ENCODE peak calls at places on chromosomes 3 and 15, in nine cellular contexts. W, X, D, E, F, T, Z, J and N are unnamed samples.

GRCh38 chr3:78895528-78895927 is 872.3 kb downstream of the ROBO1 start:
- DNase-seq in F (no peak), T (no peak), W (no peak), Z (no peak), E (no peak), X (no peak), D (no peak), J (no peak), N (no peak)

GRCh38 chr3:40057077-40057476 is 247.7 kb downstream of the MYRIP start:
- DNase-seq in T (no peak), E (no peak), F (no peak), J (no peak), D (no peak), W (no peak), X (no peak), Z (no peak), N (no peak)

GRCh38 chr3:52886049-52886730 is 11.2 kb downstream of the STIMATE start:
- DNase-seq in Z (no peak), T (no peak), J (no peak), F (no peak), D (no peak), E (no peak), W (no peak), X (no peak), N (no peak)

GRCh38 chr3:10248984-10249748 is 907 bp downstream of the TATDN2 start:
- DNase-seq in Z (peak; percentile 36), E (peak; percentile 4), J (peak; percentile 48), D (peak; percentile 70), X (peak; percentile 48), W (no peak), T (peak; percentile 62), F (no peak), N (peak; percentile 48)

GRCh38 chr3:99925584-99925983 is 107.9 kb downstream of the CMSS1 start:
- DNase-seq in D (no peak), J (no peak), Z (peak; percentile 77), W (peak; percentile 41), E (no peak), F (no peak), T (no peak), X (no peak), N (peak; percentile 58)

GRCh38 chr3:57971975-57972374 is 36.2 kb upstream of the FLNB start:
- DNase-seq in D (peak; percentile 88), W (no peak), Z (peak; percentile 44), T (no peak), F (no peak), J (no peak), E (no peak), X (no peak), N (peak; percentile 75)

GRCh38 chr15:40543631-40544294 is 21.1 kb downstream of the CCDC32 start:
- DNase-seq in D (no peak), E (no peak), X (peak; percentile 71), T (no peak), F (no peak), Z (no peak), W (no peak), J (peak; percentile 57), N (no peak)

GRCh38 chr3:52085883-52086282 is 29.5 kb upstream of the DUSP7 start:
- DNase-seq in J (no peak), D (no peak), X (no peak), F (no peak), Z (no peak), E (no peak), T (no peak), W (no peak), N (no peak)

GRCh38 chr3:49158792-49159191 is 7.3 kb downstream of the CCDC71 start:
- DNase-seq in E (no peak), F (no peak), Z (no peak), W (no peak), T (no peak), X (no peak), D (no peak), J (peak; percentile 18), N (no peak)

GRCh38 chr15:27582741-27583400 is 516.2 kb downstream of the OCA2 start:
- DNase-seq in X (no peak), Z (no peak), F (no peak), W (no peak), J (no peak), T (no peak), D (no peak), E (no peak), N (no peak)

GRCh38 chr3:43132883-43133743 is 27.2 kb upstream of the POMGNT2 start:
- DNase-seq in X (no peak), T (no peak), F (no peak), J (no peak), E (no peak), D (no peak), Z (no peak), W (no peak), N (no peak)

GRCh38 chr3:16885948-16886683 is 1.4 kb downstream of the PLCL2 start:
- DNase-seq in D (no peak), W (no peak), J (no peak), F (no peak), Z (no peak), E (no peak), T (no peak), X (no peak), N (no peak)

GRCh38 chr3:133934996-133935842 is 39.5 kb upstream of the RAB6B start:
- DNase-seq in Z (no peak), X (no peak), D (peak; percentile 38), E (no peak), F (no peak), W (no peak), T (no peak), J (no peak), N (no peak)

GRCh38 chr3:184377882-184378445 is at the start of gene THPO:
- DNase-seq in T (no peak), Z (no peak), F (no peak), W (no peak), J (no peak), D (no peak), E (no peak), X (no peak), N (no peak)

GRCh38 chr15:84600331-84600686 is 500 bp upstream of the ZSCAN2 start:
- DNase-seq in Z (peak; percentile 86), E (peak; percentile 56), D (peak; percentile 96), F (peak; percentile 48), T (peak; percentile 96), W (peak; percentile 88), J (peak; percentile 49), X (peak; percentile 47), N (peak; percentile 89)

GRCh38 chr3:44495636-44496415 is 18.4 kb upstream of the ZNF445 start:
- DNase-seq in D (no peak), T (no peak), W (no peak), X (no peak), F (no peak), E (no peak), J (no peak), Z (no peak), N (no peak)

GRCh38 chr3:166955549-166955948 is 424.5 kb downstream of the ZBBX start:
- DNase-seq in T (no peak), E (no peak), D (no peak), J (no peak), W (no peak), Z (no peak), X (no peak), F (no peak), N (peak; percentile 21)

GRCh38 chr15:100764778-100765457 is 114.7 kb upstream of the ALDH1A3 start:
- DNase-seq in F (no peak), E (no peak), W (no peak), X (no peak), T (no peak), J (no peak), D (peak; percentile 57), Z (no peak), N (no peak)

GRCh38 chr3:10845240-10845761 is 29.3 kb downstream of the SLC6A11 start:
- DNase-seq in D (no peak), W (no peak), E (no peak), F (no peak), J (no peak), X (no peak), T (no peak), Z (no peak), N (no peak)

GRCh38 chr15:43132830-43133428 is 457 bp upstream of the TMEM62 start:
- DNase-seq in T (no peak), J (no peak), F (no peak), X (no peak), Z (no peak), W (no peak), E (no peak), D (no peak), N (no peak)

GRCh38 chr3:36792342-36792741 is 28.0 kb upstream of the DCLK3 start:
- DNase-seq in T (peak; percentile 8), D (no peak), Z (peak; percentile 27), F (no peak), E (peak; percentile 41), W (no peak), X (peak; percentile 51), J (no peak), N (peak; percentile 51)
- TF ChIP-seq CTCF in T (peak; percentile 46), D (peak; percentile 30), Z (peak; percentile 54), F (no peak), E (peak; percentile 58), W (peak; percentile 38), X (peak; percentile 66), J (no peak), N (peak; percentile 53)

GRCh38 chr15:77864211-77865105 is 213.1 kb downstream of the TBC1D2B start:
- DNase-seq in T (no peak), J (no peak), E (no peak), X (no peak), W (no peak), D (peak; percentile 68), Z (no peak), F (no peak), N (no peak)
- TF ChIP-seq CTCF in T (no peak), J (no peak), E (no peak), X (no peak), W (no peak), D (no peak), Z (no peak), F (no peak), N (no peak)

GRCh38 chr3:159453036-159453435 is 535.6 kb upstream of the IL12A start:
- DNase-seq in E (no peak), X (no peak), W (no peak), T (no peak), Z (no peak), F (no peak), D (no peak), J (no peak), N (no peak)

GRCh38 chr3:159455741-159456181 is 532.9 kb upstream of the IL12A start:
- DNase-seq in X (no peak), T (no peak), F (no peak), D (no peak), Z (peak; percentile 4), J (no peak), W (no peak), E (no peak), N (no peak)

GRCh38 chr3:159458982-159459381 is 529.7 kb upstream of the IL12A start:
- DNase-seq in T (no peak), W (no peak), Z (no peak), X (no peak), J (no peak), E (no peak), D (no peak), F (no peak), N (no peak)

GRCh38 chr3:159458010-159458409 is 530.6 kb upstream of the IL12A start:
- DNase-seq in W (no peak), E (no peak), D (peak; percentile 89), T (no peak), J (no peak), X (no peak), F (no peak), Z (peak; percentile 97), N (peak; percentile 85)
- TF ChIP-seq CTCF in W (no peak), E (no peak), D (peak; percentile 40), T (no peak), J (no peak), X (no peak), F (no peak), Z (no peak), N (no peak)

GRCh38 chr3:104392327-104392726 is 974.4 kb upstream of the ALCAM start:
- DNase-seq in W (no peak), Z (no peak), T (no peak), E (no peak), D (no peak), J (no peak), F (no peak), X (peak; percentile 7), N (peak; percentile 6)
- TF ChIP-seq CTCF in W (no peak), Z (peak; percentile 10), T (no peak), E (no peak), D (no peak), J (no peak), F (no peak), X (peak; percentile 25), N (no peak)